ENCODE peak calls at places on chromosome 21, in five cellular contexts. T is ovary, S is A549, C is H1, B is sigmoid colon. I is an unnamed sample.

GRCh38 chr21:36948686-36949085 is 17.8 kb downstream of the HLCS start:
- DNase-seq in B (no peak), T (no peak), S (no peak), C (no peak), I (no peak)

GRCh38 chr21:10521091-10521598 is at the start of gene TPTE:
- DNase-seq in T (no peak), C (no peak), S (no peak), B (no peak), I (no peak)

GRCh38 chr21:27505516-27505915 is 538.6 kb upstream of the ADAMTS5 start:
- DNase-seq in C (no peak), S (no peak), T (no peak), B (no peak), I (no peak)

GRCh38 chr21:26801524-26801923 is 43.7 kb downstream of the ADAMTS1 start:
- DNase-seq in S (no peak), C (no peak), B (no peak), T (no peak), I (no peak)

GRCh38 chr21:31473685-31474345 is 129.8 kb upstream of the TIAM1 start:
- DNase-seq in C (no peak), B (peak; percentile 26), S (no peak), T (no peak), I (no peak)

GRCh38 chr21:18245493-18245967 is 897 bp downstream of the CHODL start:
- DNase-seq in B (peak; percentile 54), C (peak; percentile 51), S (no peak), T (no peak), I (no peak)

GRCh38 chr21:25342811-25343210 is 264.5 kb downstream of the MRPL39 start:
- DNase-seq in T (no peak), S (no peak), C (no peak), B (no peak), I (no peak)

GRCh38 chr21:32008714-32009113 is 135.9 kb downstream of the HUNK start:
- DNase-seq in T (no peak), B (no peak), S (no peak), C (no peak), I (no peak)

GRCh38 chr21:36188081-36188681 is 31.6 kb downstream of the DOP1B start:
- DNase-seq in B (no peak), S (peak; percentile 22), T (no peak), C (no peak), I (peak; percentile 90)

GRCh38 chr21:42469272-42469671 is 26.8 kb downstream of the RSPH1 start:
- DNase-seq in S (no peak), T (no peak), C (no peak), B (no peak), I (no peak)
- H3K27ac ChIP-seq in S (no peak overlapping the region), T (no peak overlapping the region), C (no peak overlapping the region), B (no peak overlapping the region), I (peak overlapping the region; percentile 86)

GRCh38 chr21:43299441-43300277 is 127.3 kb downstream of the SIK1 start:
- DNase-seq in C (no peak), T (peak; percentile 69), B (no peak), S (no peak), I (no peak)

GRCh38 chr21:43302356-43302700 is 124.6 kb downstream of the SIK1 start:
- DNase-seq in S (no peak), C (no peak), B (no peak), T (no peak), I (no peak)

GRCh38 chr21:43298546-43299440 is 128.1 kb downstream of the SIK1 start:
- DNase-seq in S (no peak), C (no peak), T (no peak), B (no peak), I (no peak)

GRCh38 chr21:43301424-43302355 is 125.2 kb downstream of the SIK1 start:
- DNase-seq in T (no peak), S (no peak), C (no peak), B (no peak), I (no peak)

DNA sequence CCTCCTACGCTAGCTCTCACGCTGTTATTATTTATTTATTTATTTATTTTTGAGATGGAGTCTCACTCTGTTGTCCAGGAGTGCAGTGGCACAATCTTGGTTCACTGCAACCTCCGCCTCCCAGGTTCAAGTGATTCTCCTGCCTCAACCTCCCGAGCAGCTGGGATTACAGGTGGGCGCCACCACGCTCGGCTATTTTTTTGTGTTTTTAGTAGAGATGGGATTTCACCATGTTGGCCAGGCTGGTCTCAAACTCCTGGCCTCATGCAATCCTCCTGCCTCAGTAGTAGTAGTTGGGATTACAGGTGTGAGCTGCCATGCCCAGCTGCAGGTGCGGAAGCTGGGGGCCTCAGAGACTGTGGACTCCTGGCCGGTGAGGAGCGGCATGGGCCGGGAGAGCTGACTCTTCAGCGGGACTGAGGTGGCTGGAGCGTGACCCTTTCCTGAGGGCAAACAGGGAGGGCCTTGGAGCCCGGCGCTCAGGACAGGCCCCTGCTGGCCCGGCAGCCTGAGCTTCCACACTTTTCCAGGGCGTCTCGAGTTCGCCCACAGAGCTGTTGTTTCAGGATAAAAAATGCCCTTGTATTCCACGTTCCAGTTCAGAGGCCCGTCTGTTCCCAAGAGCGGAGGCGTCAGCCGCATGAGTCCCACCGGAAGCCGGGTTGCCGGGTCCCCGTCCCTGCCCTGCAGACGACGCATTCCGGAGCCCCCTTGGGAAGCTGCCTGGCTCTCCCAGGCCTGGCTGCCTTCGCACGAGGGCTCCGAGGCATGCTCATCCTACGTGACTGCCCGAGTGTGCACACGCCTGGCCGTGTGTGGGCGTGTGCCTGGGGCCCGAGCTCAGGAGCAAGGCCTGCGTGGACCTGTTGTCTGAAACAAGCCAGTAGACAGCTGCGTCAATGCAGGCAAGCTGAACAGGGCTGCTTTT is 126.2 kb downstream of the SIK1 start:
- DNase-seq in T (no peak), B (no peak), S (no peak), C (no peak), I (no peak)
- TF ChIP-seq EP300 in T (no peak), B (no peak), S (no peak), C (no peak), I (no peak)

DNA sequence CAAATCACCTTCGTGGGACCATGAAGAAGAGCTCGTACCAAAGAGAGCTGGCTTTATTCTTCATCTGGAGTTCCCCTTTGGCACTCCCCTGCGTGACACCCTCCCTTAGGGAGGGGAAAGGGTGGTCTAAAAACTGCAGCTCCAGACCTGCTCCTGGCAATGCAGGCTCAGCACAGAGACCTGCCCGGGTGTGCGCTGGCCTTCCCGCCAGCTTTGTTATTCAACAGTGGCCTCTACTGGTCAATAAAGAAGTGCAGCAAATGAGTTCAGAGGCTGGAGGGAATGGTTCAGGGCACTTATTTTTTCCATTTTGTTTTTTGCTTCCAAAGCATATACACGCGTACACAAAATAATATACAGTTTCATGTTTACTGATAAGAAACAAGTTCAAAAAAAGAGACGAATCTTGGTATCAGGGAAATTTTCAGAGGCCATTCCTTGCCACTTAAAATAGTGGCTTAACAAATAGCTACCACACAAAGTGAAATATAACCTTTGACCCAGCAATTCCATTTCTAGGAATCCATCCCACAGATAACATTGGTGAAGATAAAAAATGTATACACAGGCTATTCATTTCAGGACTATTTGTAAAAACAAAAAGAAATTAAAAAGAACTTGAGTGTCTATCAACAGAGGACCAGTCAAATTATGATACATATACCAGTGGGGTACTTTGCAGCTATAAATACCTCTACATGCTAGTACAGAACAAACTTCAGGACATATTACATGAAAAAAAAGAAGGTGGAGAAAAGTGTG is 8.2 kb downstream of the UBE2G2 start:
- DNase-seq in T (peak; percentile 31), S (peak; percentile 43), C (peak; percentile 55), B (no peak), I (peak; percentile 61)
- TF ChIP-seq CTCF in T (peak; percentile 57), S (peak; percentile 60), C (peak; percentile 77), B (peak; percentile 41), I (peak; percentile 76)

GRCh38 chr21:39281207-39281606 is 32.2 kb downstream of the BRWD1 start:
- DNase-seq in S (no peak), C (no peak), B (no peak), T (no peak), I (no peak)
- H3K27ac ChIP-seq in S (no peak overlapping the region), C (no peak overlapping the region), B (no peak overlapping the region), T (no peak overlapping the region), I (no peak overlapping the region)

DNA sequence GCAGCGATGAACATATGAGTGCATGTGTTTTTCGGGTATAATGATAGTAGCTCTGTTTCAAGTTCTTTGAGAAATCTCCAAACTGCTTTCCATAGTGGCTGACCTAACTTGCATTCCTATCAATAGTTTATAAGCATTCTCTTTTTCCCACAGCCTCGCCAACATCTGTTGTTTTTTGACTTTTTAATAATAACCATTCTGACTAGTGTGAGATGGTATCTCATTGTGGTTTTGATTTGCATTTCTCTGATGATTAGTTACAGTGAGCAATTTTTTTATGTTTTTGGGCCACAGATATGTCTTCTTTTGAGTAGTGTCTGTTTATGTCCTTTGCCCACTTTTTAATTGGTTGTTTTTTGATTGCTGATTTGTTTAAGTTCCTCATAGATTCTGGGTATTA is 10.6 kb upstream of the RUNX1 start:
- DNase-seq in T (no peak), C (no peak), S (no peak), B (no peak), I (no peak)
- TF ChIP-seq EP300 in T (no peak), C (no peak), S (no peak), B (no peak), I (no peak)

DNA sequence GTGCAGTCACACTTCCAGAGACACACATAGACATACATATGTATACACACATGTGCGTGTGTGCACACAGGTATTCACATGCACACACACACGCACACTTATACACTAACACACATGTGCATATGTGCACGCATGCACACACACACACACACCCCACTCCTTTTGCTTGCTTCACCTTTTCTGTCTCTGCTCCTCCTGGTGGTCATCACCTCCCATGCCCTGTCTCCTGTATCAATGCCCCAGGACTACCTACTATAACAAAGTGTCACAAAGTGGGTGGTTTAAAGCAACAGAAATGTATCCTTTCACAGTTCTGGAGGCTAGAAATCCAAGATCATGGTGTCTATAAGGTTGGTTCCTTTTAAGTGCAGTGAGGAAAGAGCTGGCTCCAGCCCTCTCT is 27.4 kb downstream of the ETS2 start:
- DNase-seq in T (no peak), C (peak; percentile 43), S (no peak), B (no peak), I (no peak)
- TF ChIP-seq CTCF in T (no peak), C (peak; percentile 55), S (no peak), B (no peak), I (no peak)

GRCh38 chr21:34148826-34149558 is 75.6 kb downstream of the MRPS6 start:
- DNase-seq in S (no peak), B (peak; percentile 46), C (no peak), T (no peak), I (no peak)
- H3K27ac ChIP-seq in S (no peak overlapping the region), B (peak overlapping the region; percentile 6), C (no peak overlapping the region), T (no peak overlapping the region), I (no peak overlapping the region)

I was measured in stomach.